ENCODE peak calls at places on chromosomes 2 and 18, in ten cellular contexts. Z is cardiac muscle cell; A is upper lobe of right lung; C is HCT116; D is pancreas; S is CD8-positive, alpha-beta T cell; U is stomach; F is lower lobe of right lung; N is brain microvascular endothelial cell; R is suprapubic skin. G is an unnamed sample.
A peak's percentile ranks its signal among the peaks of the same experiment; 100 is the strongest.

GRCh38 chr2:187575081-187576067 is 21.1 kb upstream of the TFPI start:
- DNase-seq in U (no peak), N (no peak), C (no peak), R (no peak), D (no peak), A (no peak), F (no peak), S (no peak), Z (no peak), G (no peak)

GRCh38 chr2:217953531-217953932 is 49.3 kb downstream of the TNS1 start:
- DNase-seq in R (peak; percentile 63), S (no peak), Z (peak; percentile 48), A (peak; percentile 62), C (no peak), D (peak; percentile 9), U (no peak), F (peak; percentile 45), N (no peak), G (peak; percentile 91)

GRCh38 chr2:140947236-140947635 is 1183.6 kb downstream of the LRP1B start:
- DNase-seq in N (no peak), U (no peak), D (no peak), A (no peak), F (no peak), S (no peak), C (no peak), Z (no peak), R (no peak), G (no peak)

GRCh38 chr2:124437811-124438210 is 412.7 kb downstream of the CNTNAP5 start:
- DNase-seq in S (no peak), C (no peak), U (no peak), A (no peak), R (no peak), N (no peak), Z (peak; percentile 66), F (no peak), D (no peak), G (no peak)

GRCh38 chr2:239531456-239532304 is 130.9 kb upstream of the HDAC4 start:
- DNase-seq in F (peak; percentile 7), Z (no peak), C (no peak), U (no peak), S (no peak), N (no peak), R (no peak), D (no peak), A (no peak), G (no peak)

GRCh38 chr18:43662657-43663056 is 385.4 kb upstream of the SYT4 start:
- DNase-seq in C (no peak), R (no peak), N (peak; percentile 91), Z (peak; percentile 2), A (no peak), S (no peak), F (no peak), U (no peak), D (no peak), G (no peak)

GRCh38 chr2:136645458-136645857 is 119.9 kb upstream of the THSD7B start:
- DNase-seq in S (no peak), F (no peak), U (no peak), R (no peak), D (no peak), Z (no peak), N (no peak), C (no peak), A (no peak), G (no peak)

GRCh38 chr2:72915907-72916742 is 1.2 kb upstream of the EMX1 start:
- DNase-seq in D (peak; percentile 62), A (peak; percentile 78), F (no peak), Z (peak; percentile 76), N (no peak), R (peak; percentile 61), U (peak; percentile 74), C (no peak), S (peak; percentile 57), G (peak; percentile 64)

GRCh38 chr18:54630963-54631362 is 39.9 kb downstream of the DYNAP start:
- DNase-seq in U (no peak), Z (no peak), F (no peak), A (no peak), S (no peak), D (no peak), R (no peak), N (no peak), C (no peak), G (no peak)

GRCh38 chr18:10405014-10405493 is 49.4 kb upstream of the APCDD1 start:
- DNase-seq in N (no peak), D (no peak), A (no peak), C (no peak), S (no peak), Z (no peak), F (no peak), U (no peak), R (no peak), G (no peak)

GRCh38 chr2:83364264-83364663 is 1094.8 kb downstream of the SUCLG1 start:
- DNase-seq in S (no peak), U (no peak), D (no peak), R (no peak), F (no peak), A (no peak), Z (no peak), N (peak; percentile 5), C (no peak), G (no peak)

GRCh38 chr18:48033770-48034650 is 103.6 kb upstream of the SMAD2 start:
- DNase-seq in R (no peak), D (no peak), Z (peak; percentile 35), F (no peak), A (peak; percentile 19), N (no peak), U (peak; percentile 17), C (no peak), S (no peak), G (no peak)
- H3K27ac ChIP-seq in R (no peak overlapping the region), D (no peak overlapping the region), Z (peak overlapping the region; percentile 0), F (no peak overlapping the region), A (no peak overlapping the region), N (no peak overlapping the region), U (no peak overlapping the region), C (no peak overlapping the region), S (no peak overlapping the region), G (no peak overlapping the region)

GRCh38 chr2:173752152-173752551 is 213.0 kb downstream of the SP3 start:
- DNase-seq in S (no peak), Z (no peak), N (no peak), A (no peak), F (no peak), U (no peak), R (no peak), C (peak; percentile 13), D (no peak), G (no peak)
- TF ChIP-seq CTCF in S (no peak), Z (peak; percentile 44), N (peak; percentile 69), A (no peak), F (no peak), U (no peak), R (no peak), C (peak; percentile 56), D (no peak), G (no peak)

GRCh38 chr2:176960736-176961135 is 251.9 kb upstream of the HNRNPA3 start:
- DNase-seq in A (no peak), C (no peak), U (no peak), S (no peak), R (no peak), F (no peak), D (no peak), Z (no peak), N (no peak), G (peak; percentile 2)
- H3K27me3 ChIP-seq in A (no peaks in the 10 kb centered on the region), C (peaks cover 64% of the 10 kb centered on the region), U (no peaks in the 10 kb centered on the region), S (no peaks in the 10 kb centered on the region), R (peaks cover 3% of the 10 kb centered on the region), F (no peaks in the 10 kb centered on the region), D (no peaks in the 10 kb centered on the region), Z (peaks cover 11% of the 10 kb centered on the region), N (no peaks in the 10 kb centered on the region), G (no peaks in the 10 kb centered on the region)

GRCh38 chr2:237615631-237616249 is 11.6 kb upstream of the LRRFIP1 start:
- DNase-seq in R (no peak), A (peak; percentile 12), D (no peak), N (no peak), F (no peak), C (no peak), Z (no peak), U (no peak), S (no peak), G (no peak)
- H3K27ac ChIP-seq in R (peak overlapping the region; percentile 50), A (peak overlapping the region; percentile 75), D (no peak overlapping the region), N (peak overlapping the region; percentile 70), F (peak overlapping the region; percentile 81), C (no peak overlapping the region), Z (peak overlapping the region; percentile 96), U (peak overlapping the region; percentile 64), S (no peak overlapping the region), G (peak overlapping the region; percentile 76)

DNA sequence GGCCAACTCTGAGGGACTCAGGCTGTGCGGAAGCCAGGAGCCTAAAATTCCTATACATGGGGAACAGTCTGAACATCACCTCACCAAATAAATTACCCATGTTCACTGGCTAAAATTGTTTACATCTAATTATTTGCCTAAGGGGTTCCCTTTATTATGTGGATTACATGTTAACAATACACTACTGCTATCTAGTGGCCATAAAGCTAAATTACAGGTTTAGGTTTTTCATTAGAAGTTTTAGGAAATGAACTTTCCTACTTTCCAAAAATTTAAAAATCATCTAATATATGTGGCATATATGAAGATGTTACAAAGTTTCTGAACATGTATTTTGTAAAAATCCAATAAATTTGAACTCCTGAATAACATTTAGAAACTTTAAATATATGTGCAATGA is 40.3 kb downstream of the PLA2R1 start:
- DNase-seq in D (no peak), U (no peak), Z (no peak), R (no peak), C (no peak), F (no peak), N (no peak), S (no peak), A (no peak), G (no peak)
- TF ChIP-seq CTCF in D (no peak), U (no peak), Z (peak; percentile 10), R (no peak), C (peak; percentile 44), F (peak; percentile 17), N (no peak), S (no peak), A (no peak), G (no peak)

GRCh38 chr2:56182420-56182819 is 1.4 kb upstream of the CCDC85A start:
- DNase-seq in S (no peak), R (no peak), D (no peak), Z (no peak), F (no peak), A (no peak), N (no peak), U (no peak), C (no peak), G (no peak)

GRCh38 chr2:56185582-56186046 is 1.8 kb downstream of the CCDC85A start:
- DNase-seq in C (no peak), F (peak; percentile 53), Z (peak; percentile 53), R (peak; percentile 68), S (no peak), U (no peak), N (no peak), D (no peak), A (peak; percentile 69), G (peak; percentile 65)

GRCh38 chr2:56185101-56185581 is 1.4 kb downstream of the CCDC85A start:
- DNase-seq in N (no peak), R (no peak), Z (peak; percentile 33), C (no peak), S (no peak), F (no peak), U (no peak), D (no peak), A (peak; percentile 65), G (peak; percentile 77)

GRCh38 chr2:56184500-56184996 is 758 bp downstream of the CCDC85A start:
- DNase-seq in A (peak; percentile 71), R (peak; percentile 62), U (no peak), C (no peak), N (no peak), S (no peak), Z (peak; percentile 58), F (peak; percentile 54), D (peak; percentile 5), G (peak; percentile 64)

GRCh38 chr2:56183643-56184499 is at the start of gene CCDC85A:
- DNase-seq in A (peak; percentile 94), U (peak; percentile 86), R (peak; percentile 86), F (peak; percentile 88), Z (peak; percentile 91), S (peak; percentile 55), D (peak; percentile 77), N (peak; percentile 65), C (peak; percentile 60), G (peak; percentile 92)
- H3K27me3 ChIP-seq in A (peaks cover 29% of the 10 kb centered on the region), U (no peaks in the 10 kb centered on the region), R (peaks cover 8% of the 10 kb centered on the region), F (peaks cover 25% of the 10 kb centered on the region), Z (peaks cover 84% of the 10 kb centered on the region), S (peaks cover 9% of the 10 kb centered on the region), D (no peaks in the 10 kb centered on the region), N (peaks cover 36% of the 10 kb centered on the region), C (peaks cover 2% of the 10 kb centered on the region), G (no peaks in the 10 kb centered on the region)

G was measured in thyroid gland.